ENCODE peak calls at places on chromosome 13, in nine cellular contexts. One of them, this sample, is unnamed.
A peak's percentile ranks its signal among the peaks of the same experiment; 100 is the strongest.

GRCh38 chr13:113545455-113545930 is 39.1 kb upstream of the TFDP1 start:
- DNase-seq in HuH-7: no peak
- DNase-seq in left lung: peak; percentile 55
- DNase-seq in occipital lobe: no peak
- DNase-seq in activated CD4-positive, CD25-positive, alpha-beta regulatory T cell: no peak
- DNase-seq in AG04450: no peak
- DNase-seq in anterior cingulate cortex: no peak
- DNase-seq in left ventricle myocardium superior: peak; percentile 44
- DNase-seq in activated T-cell treated with anti-CD3 and anti-CD28 coated beads, Interleukin-2, amount 50 U/mL, for 24 hours: no peak
- DNase-seq in this sample: no peak

GRCh38 chr13:43126420-43126819 is 103.0 kb downstream of the DNAJC15 start:
- DNase-seq in AG04450: no peak
- DNase-seq in occipital lobe: no peak
- DNase-seq in activated T-cell treated with anti-CD3 and anti-CD28 coated beads, Interleukin-2, amount 50 U/mL, for 24 hours: no peak
- DNase-seq in left lung: no peak
- DNase-seq in activated CD4-positive, CD25-positive, alpha-beta regulatory T cell: no peak
- DNase-seq in left ventricle myocardium superior: no peak
- DNase-seq in anterior cingulate cortex: no peak
- DNase-seq in HuH-7: no peak
- DNase-seq in this sample: no peak

GRCh38 chr13:34750078-34750703 is 191.9 kb upstream of the NBEA start:
- DNase-seq in anterior cingulate cortex: peak; percentile 43
- DNase-seq in left ventricle myocardium superior: peak; percentile 37
- DNase-seq in HuH-7: no peak
- DNase-seq in activated T-cell treated with anti-CD3 and anti-CD28 coated beads, Interleukin-2, amount 50 U/mL, for 24 hours: no peak
- DNase-seq in activated CD4-positive, CD25-positive, alpha-beta regulatory T cell: no peak
- DNase-seq in occipital lobe: peak; percentile 59
- DNase-seq in left lung: no peak
- DNase-seq in AG04450: no peak
- DNase-seq in this sample: no peak

GRCh38 chr13:54287062-54287764 is 1258.6 kb downstream of the OLFM4 start:
- DNase-seq in occipital lobe: no peak
- DNase-seq in activated CD4-positive, CD25-positive, alpha-beta regulatory T cell: no peak
- DNase-seq in left ventricle myocardium superior: no peak
- DNase-seq in HuH-7: no peak
- DNase-seq in left lung: no peak
- DNase-seq in AG04450: no peak
- DNase-seq in anterior cingulate cortex: no peak
- DNase-seq in activated T-cell treated with anti-CD3 and anti-CD28 coated beads, Interleukin-2, amount 50 U/mL, for 24 hours: no peak
- DNase-seq in this sample: no peak

GRCh38 chr13:91348906-91349435 is 1.5 kb downstream of the MIR17HG start:
- DNase-seq in left lung: peak; percentile 98
- DNase-seq in HuH-7: peak; percentile 35
- DNase-seq in anterior cingulate cortex: peak; percentile 95
- DNase-seq in AG04450: peak; percentile 49
- DNase-seq in activated T-cell treated with anti-CD3 and anti-CD28 coated beads, Interleukin-2, amount 50 U/mL, for 24 hours: peak; percentile 97
- DNase-seq in activated CD4-positive, CD25-positive, alpha-beta regulatory T cell: peak; percentile 86
- DNase-seq in occipital lobe: peak; percentile 89
- DNase-seq in left ventricle myocardium superior: peak; percentile 98
- DNase-seq in this sample: peak; percentile 72

GRCh38 chr13:50796463-50796862 is 47.0 kb downstream of the DLEU7 start:
- DNase-seq in HuH-7: no peak
- DNase-seq in activated T-cell treated with anti-CD3 and anti-CD28 coated beads, Interleukin-2, amount 50 U/mL, for 24 hours: no peak
- DNase-seq in occipital lobe: no peak
- DNase-seq in left ventricle myocardium superior: no peak
- DNase-seq in left lung: no peak
- DNase-seq in activated CD4-positive, CD25-positive, alpha-beta regulatory T cell: no peak
- DNase-seq in anterior cingulate cortex: no peak
- DNase-seq in AG04450: no peak
- DNase-seq in this sample: no peak

GRCh38 chr13:113853518-113854237 is 10.2 kb downstream of the GAS6 start:
- DNase-seq in occipital lobe: no peak
- DNase-seq in activated CD4-positive, CD25-positive, alpha-beta regulatory T cell: no peak
- DNase-seq in left lung: no peak
- DNase-seq in activated T-cell treated with anti-CD3 and anti-CD28 coated beads, Interleukin-2, amount 50 U/mL, for 24 hours: peak; percentile 28
- DNase-seq in HuH-7: no peak
- DNase-seq in AG04450: no peak
- DNase-seq in left ventricle myocardium superior: peak; percentile 48
- DNase-seq in anterior cingulate cortex: no peak
- DNase-seq in this sample: no peak

GRCh38 chr13:95239293-95239692 is 62.0 kb downstream of the ABCC4 start:
- DNase-seq in activated T-cell treated with anti-CD3 and anti-CD28 coated beads, Interleukin-2, amount 50 U/mL, for 24 hours: no peak
- DNase-seq in activated CD4-positive, CD25-positive, alpha-beta regulatory T cell: no peak
- DNase-seq in occipital lobe: no peak
- DNase-seq in left lung: no peak
- DNase-seq in anterior cingulate cortex: no peak
- DNase-seq in left ventricle myocardium superior: no peak
- DNase-seq in AG04450: peak; percentile 58
- DNase-seq in HuH-7: no peak
- DNase-seq in this sample: no peak

GRCh38 chr13:40549500-40550094 is 116.8 kb downstream of the FOXO1 start:
- DNase-seq in AG04450: no peak
- DNase-seq in activated CD4-positive, CD25-positive, alpha-beta regulatory T cell: no peak
- DNase-seq in left lung: no peak
- DNase-seq in occipital lobe: no peak
- DNase-seq in left ventricle myocardium superior: no peak
- DNase-seq in activated T-cell treated with anti-CD3 and anti-CD28 coated beads, Interleukin-2, amount 50 U/mL, for 24 hours: no peak
- DNase-seq in anterior cingulate cortex: no peak
- DNase-seq in HuH-7: no peak
- DNase-seq in this sample: no peak

GRCh38 chr13:29948246-29948645 is 97.8 kb upstream of the UBL3 start:
- DNase-seq in AG04450: peak; percentile 61
- DNase-seq in occipital lobe: no peak
- DNase-seq in left lung: no peak
- DNase-seq in left ventricle myocardium superior: no peak
- DNase-seq in anterior cingulate cortex: no peak
- DNase-seq in HuH-7: no peak
- DNase-seq in activated CD4-positive, CD25-positive, alpha-beta regulatory T cell: no peak
- DNase-seq in activated T-cell treated with anti-CD3 and anti-CD28 coated beads, Interleukin-2, amount 50 U/mL, for 24 hours: no peak
- DNase-seq in this sample: no peak

GRCh38 chr13:45243072-45243471 is 42.2 kb upstream of the KCTD4 start:
- DNase-seq in anterior cingulate cortex: no peak
- DNase-seq in left ventricle myocardium superior: no peak
- DNase-seq in activated T-cell treated with anti-CD3 and anti-CD28 coated beads, Interleukin-2, amount 50 U/mL, for 24 hours: no peak
- DNase-seq in AG04450: no peak
- DNase-seq in HuH-7: no peak
- DNase-seq in activated CD4-positive, CD25-positive, alpha-beta regulatory T cell: no peak
- DNase-seq in occipital lobe: no peak
- DNase-seq in left lung: no peak
- DNase-seq in this sample: no peak

GRCh38 chr13:104671901-104672300 is 1605.7 kb upstream of the SLC10A2 start:
- DNase-seq in HuH-7: no peak
- DNase-seq in left ventricle myocardium superior: no peak
- DNase-seq in activated CD4-positive, CD25-positive, alpha-beta regulatory T cell: no peak
- DNase-seq in anterior cingulate cortex: no peak
- DNase-seq in left lung: no peak
- DNase-seq in AG04450: no peak
- DNase-seq in activated T-cell treated with anti-CD3 and anti-CD28 coated beads, Interleukin-2, amount 50 U/mL, for 24 hours: no peak
- DNase-seq in occipital lobe: no peak
- DNase-seq in this sample: no peak

GRCh38 chr13:77374786-77375185 is 47.9 kb upstream of the MYCBP2 start:
- DNase-seq in left ventricle myocardium superior: no peak
- DNase-seq in occipital lobe: no peak
- DNase-seq in AG04450: no peak
- DNase-seq in left lung: no peak
- DNase-seq in activated CD4-positive, CD25-positive, alpha-beta regulatory T cell: no peak
- DNase-seq in anterior cingulate cortex: no peak
- DNase-seq in HuH-7: no peak
- DNase-seq in activated T-cell treated with anti-CD3 and anti-CD28 coated beads, Interleukin-2, amount 50 U/mL, for 24 hours: no peak
- DNase-seq in this sample: no peak

GRCh38 chr13:58949646-58950045 is 1214.1 kb downstream of the DIAPH3 start:
- DNase-seq in AG04450: no peak
- DNase-seq in left lung: no peak
- DNase-seq in HuH-7: no peak
- DNase-seq in activated T-cell treated with anti-CD3 and anti-CD28 coated beads, Interleukin-2, amount 50 U/mL, for 24 hours: no peak
- DNase-seq in occipital lobe: no peak
- DNase-seq in left ventricle myocardium superior: no peak
- DNase-seq in activated CD4-positive, CD25-positive, alpha-beta regulatory T cell: no peak
- DNase-seq in anterior cingulate cortex: no peak
- DNase-seq in this sample: no peak

GRCh38 chr13:113671066-113672001 is 4.3 kb downstream of the GRK1 start:
- DNase-seq in HuH-7: no peak
- DNase-seq in left lung: peak; percentile 68
- DNase-seq in occipital lobe: no peak
- DNase-seq in left ventricle myocardium superior: peak; percentile 24
- DNase-seq in activated CD4-positive, CD25-positive, alpha-beta regulatory T cell: no peak
- DNase-seq in anterior cingulate cortex: no peak
- DNase-seq in AG04450: no peak
- DNase-seq in activated T-cell treated with anti-CD3 and anti-CD28 coated beads, Interleukin-2, amount 50 U/mL, for 24 hours: peak; percentile 25
- DNase-seq in this sample: no peak

GRCh38 chr13:31699650-31700049 is 39.7 kb upstream of the RXFP2 start:
- DNase-seq in HuH-7: no peak
- DNase-seq in activated CD4-positive, CD25-positive, alpha-beta regulatory T cell: no peak
- DNase-seq in activated T-cell treated with anti-CD3 and anti-CD28 coated beads, Interleukin-2, amount 50 U/mL, for 24 hours: no peak
- DNase-seq in left ventricle myocardium superior: no peak
- DNase-seq in anterior cingulate cortex: no peak
- DNase-seq in left lung: no peak
- DNase-seq in occipital lobe: no peak
- DNase-seq in AG04450: no peak
- DNase-seq in this sample: no peak

GRCh38 chr13:40784540-40784939 is 4.9 kb upstream of the SLC25A15 start:
- DNase-seq in occipital lobe: no peak
- DNase-seq in HuH-7: no peak
- DNase-seq in left lung: no peak
- DNase-seq in AG04450: no peak
- DNase-seq in left ventricle myocardium superior: no peak
- DNase-seq in activated T-cell treated with anti-CD3 and anti-CD28 coated beads, Interleukin-2, amount 50 U/mL, for 24 hours: no peak
- DNase-seq in anterior cingulate cortex: no peak
- DNase-seq in activated CD4-positive, CD25-positive, alpha-beta regulatory T cell: no peak
- DNase-seq in this sample: no peak

GRCh38 chr13:105177265-105177900 is 1358.1 kb downstream of the EFNB2 start:
- DNase-seq in AG04450: no peak
- DNase-seq in left ventricle myocardium superior: no peak
- DNase-seq in occipital lobe: no peak
- DNase-seq in activated T-cell treated with anti-CD3 and anti-CD28 coated beads, Interleukin-2, amount 50 U/mL, for 24 hours: no peak
- DNase-seq in activated CD4-positive, CD25-positive, alpha-beta regulatory T cell: no peak
- DNase-seq in left lung: no peak
- DNase-seq in anterior cingulate cortex: no peak
- DNase-seq in HuH-7: no peak
- DNase-seq in this sample: no peak

GRCh38 chr13:112825071-112825470 is 135.2 kb downstream of the ATP11A start:
- DNase-seq in anterior cingulate cortex: no peak
- DNase-seq in occipital lobe: no peak
- DNase-seq in HuH-7: no peak
- DNase-seq in left ventricle myocardium superior: no peak
- DNase-seq in AG04450: no peak
- DNase-seq in activated CD4-positive, CD25-positive, alpha-beta regulatory T cell: no peak
- DNase-seq in activated T-cell treated with anti-CD3 and anti-CD28 coated beads, Interleukin-2, amount 50 U/mL, for 24 hours: no peak
- DNase-seq in left lung: no peak
- DNase-seq in this sample: no peak

GRCh38 chr13:110455941-110456340 is 105.6 kb downstream of the RAB20 start:
- DNase-seq in activated CD4-positive, CD25-positive, alpha-beta regulatory T cell: peak; percentile 20
- DNase-seq in left ventricle myocardium superior: peak; percentile 77
- DNase-seq in occipital lobe: peak; percentile 38
- DNase-seq in activated T-cell treated with anti-CD3 and anti-CD28 coated beads, Interleukin-2, amount 50 U/mL, for 24 hours: peak; percentile 68
- DNase-seq in anterior cingulate cortex: peak; percentile 79
- DNase-seq in left lung: peak; percentile 91
- DNase-seq in AG04450: peak; percentile 20
- DNase-seq in HuH-7: peak; percentile 90
- DNase-seq in this sample: no peak

GRCh38 chr13:59641261-59641660 is 522.5 kb downstream of the DIAPH3 start:
- DNase-seq in activated CD4-positive, CD25-positive, alpha-beta regulatory T cell: no peak
- DNase-seq in AG04450: no peak
- DNase-seq in left lung: no peak
- DNase-seq in left ventricle myocardium superior: no peak
- DNase-seq in HuH-7: no peak
- DNase-seq in occipital lobe: no peak
- DNase-seq in activated T-cell treated with anti-CD3 and anti-CD28 coated beads, Interleukin-2, amount 50 U/mL, for 24 hours: no peak
- DNase-seq in anterior cingulate cortex: no peak
- DNase-seq in this sample: no peak

GRCh38 chr13:68748038-68748437 is 1359.6 kb upstream of the ATXN8OS start:
- DNase-seq in anterior cingulate cortex: no peak
- DNase-seq in occipital lobe: no peak
- DNase-seq in left lung: no peak
- DNase-seq in activated CD4-positive, CD25-positive, alpha-beta regulatory T cell: no peak
- DNase-seq in HuH-7: no peak
- DNase-seq in left ventricle myocardium superior: no peak
- DNase-seq in AG04450: no peak
- DNase-seq in activated T-cell treated with anti-CD3 and anti-CD28 coated beads, Interleukin-2, amount 50 U/mL, for 24 hours: no peak
- DNase-seq in this sample: no peak

GRCh38 chr13:27353653-27354052 is 70.8 kb upstream of the GTF3A start:
- DNase-seq in left ventricle myocardium superior: no peak
- DNase-seq in AG04450: no peak
- DNase-seq in activated T-cell treated with anti-CD3 and anti-CD28 coated beads, Interleukin-2, amount 50 U/mL, for 24 hours: no peak
- DNase-seq in activated CD4-positive, CD25-positive, alpha-beta regulatory T cell: no peak
- DNase-seq in left lung: no peak
- DNase-seq in HuH-7: no peak
- DNase-seq in anterior cingulate cortex: no peak
- DNase-seq in occipital lobe: no peak
- DNase-seq in this sample: no peak

GRCh38 chr13:112071902-112072530 is 5.1 kb downstream of the SOX1 start:
- DNase-seq in activated CD4-positive, CD25-positive, alpha-beta regulatory T cell: no peak
- DNase-seq in left ventricle myocardium superior: no peak
- DNase-seq in left lung: no peak
- DNase-seq in HuH-7: no peak
- DNase-seq in activated T-cell treated with anti-CD3 and anti-CD28 coated beads, Interleukin-2, amount 50 U/mL, for 24 hours: no peak
- DNase-seq in anterior cingulate cortex: peak; percentile 67
- DNase-seq in AG04450: no peak
- DNase-seq in occipital lobe: no peak
- DNase-seq in this sample: no peak

GRCh38 chr13:20126460-20127262 is 34.2 kb downstream of the GJA3 start:
- DNase-seq in left ventricle myocardium superior: no peak
- DNase-seq in HuH-7: no peak
- DNase-seq in anterior cingulate cortex: no peak
- DNase-seq in left lung: no peak
- DNase-seq in AG04450: no peak
- DNase-seq in activated T-cell treated with anti-CD3 and anti-CD28 coated beads, Interleukin-2, amount 50 U/mL, for 24 hours: no peak
- DNase-seq in occipital lobe: no peak
- DNase-seq in activated CD4-positive, CD25-positive, alpha-beta regulatory T cell: no peak
- DNase-seq in this sample: no peak

This sample was measured in smooth muscle cell of the brain vasculature.